ENCODE peak calls at places on chromosomes 16 and 17, in seven cellular contexts. One of them, this sample, is unnamed.
A peak's percentile ranks its signal among the peaks of the same experiment; 100 is the strongest.

GRCh38 chr16:89410794-89411309 is 79.5 kb downstream of the ANKRD11 start:
- DNase-seq in IMR-90: peak; percentile 86
- DNase-seq in H9: no peak
- DNase-seq in mesendoderm: no peak
- DNase-seq in mesenchymal stem cell: peak; percentile 53
- DNase-seq in neuronal stem cell: no peak
- DNase-seq in H1: no peak
- DNase-seq in this sample: no peak

GRCh38 chr16:47247691-47248090 is 103.9 kb upstream of the NETO2 start:
- DNase-seq in IMR-90: no peak
- DNase-seq in H9: no peak
- DNase-seq in mesendoderm: no peak
- DNase-seq in mesenchymal stem cell: no peak
- DNase-seq in neuronal stem cell: no peak
- DNase-seq in H1: no peak
- DNase-seq in this sample: no peak

GRCh38 chr16:80887062-80887461 is 82.7 kb upstream of the CDYL2 start:
- DNase-seq in IMR-90: no peak
- DNase-seq in H9: no peak
- DNase-seq in mesendoderm: no peak
- DNase-seq in mesenchymal stem cell: no peak
- DNase-seq in neuronal stem cell: no peak
- DNase-seq in H1: no peak
- DNase-seq in this sample: no peak

GRCh38 chr16:53664724-53665345 is 38.8 kb downstream of the RPGRIP1L start:
- DNase-seq in IMR-90: peak; percentile 84
- DNase-seq in H9: no peak
- DNase-seq in mesendoderm: no peak
- DNase-seq in mesenchymal stem cell: peak; percentile 47
- DNase-seq in neuronal stem cell: no peak
- DNase-seq in H1: no peak
- DNase-seq in this sample: no peak

GRCh38 chr16:65384441-65384840 is 262.6 kb upstream of the CDH11 start:
- DNase-seq in IMR-90: no peak
- DNase-seq in H9: no peak
- DNase-seq in mesendoderm: peak; percentile 67
- DNase-seq in mesenchymal stem cell: peak; percentile 37
- DNase-seq in neuronal stem cell: no peak
- DNase-seq in H1: no peak
- DNase-seq in this sample: no peak

GRCh38 chr16:70604407-70605283 is 41.7 kb upstream of the IL34 start:
- DNase-seq in IMR-90: no peak
- DNase-seq in H9: no peak
- DNase-seq in mesendoderm: no peak
- DNase-seq in mesenchymal stem cell: no peak
- DNase-seq in neuronal stem cell: no peak
- DNase-seq in H1: no peak
- DNase-seq in this sample: no peak

GRCh38 chr17:49748791-49749190 is 15.1 kb downstream of the FAM117A start:
- DNase-seq in IMR-90: no peak
- DNase-seq in H9: no peak
- DNase-seq in mesendoderm: no peak
- DNase-seq in mesenchymal stem cell: no peak
- DNase-seq in neuronal stem cell: no peak
- DNase-seq in H1: no peak
- DNase-seq in this sample: no peak

GRCh38 chr16:84844561-84845495 is 25.0 kb downstream of the CRISPLD2 start:
- DNase-seq in IMR-90: no peak
- DNase-seq in H9: peak; percentile 64
- DNase-seq in mesendoderm: peak; percentile 46
- DNase-seq in mesenchymal stem cell: no peak
- DNase-seq in neuronal stem cell: peak; percentile 33
- DNase-seq in H1: peak; percentile 56
- DNase-seq in this sample: no peak

GRCh38 chr17:50272711-50273653 is 1.3 kb upstream of the TMEM92 start:
- DNase-seq in IMR-90: peak; percentile 27
- DNase-seq in H9: peak; percentile 85
- DNase-seq in mesendoderm: peak; percentile 62
- DNase-seq in mesenchymal stem cell: peak; percentile 70
- DNase-seq in neuronal stem cell: peak; percentile 75
- DNase-seq in H1: no peak
- DNase-seq in this sample: peak; percentile 9

GRCh38 chr16:30602595-30603277 is 7.5 kb downstream of the ZNF689 start:
- DNase-seq in IMR-90: peak; percentile 37
- DNase-seq in H9: no peak
- DNase-seq in mesendoderm: no peak
- DNase-seq in mesenchymal stem cell: peak; percentile 29
- DNase-seq in neuronal stem cell: no peak
- DNase-seq in H1: no peak
- DNase-seq in this sample: no peak

GRCh38 chr16:66446737-66447136 is 19.6 kb downstream of the BEAN1 start:
- DNase-seq in IMR-90: no peak
- DNase-seq in H9: no peak
- DNase-seq in mesendoderm: no peak
- DNase-seq in mesenchymal stem cell: no peak
- DNase-seq in neuronal stem cell: no peak
- DNase-seq in H1: no peak
- DNase-seq in this sample: peak; percentile 38

GRCh38 chr17:68763551-68763950 is 162.4 kb upstream of the FAM20A start:
- DNase-seq in IMR-90: peak; percentile 40
- DNase-seq in H9: no peak
- DNase-seq in mesendoderm: no peak
- DNase-seq in mesenchymal stem cell: peak; percentile 43
- DNase-seq in neuronal stem cell: no peak
- DNase-seq in H1: no peak
- DNase-seq in this sample: no peak

GRCh38 chr17:38586788-38587187 is 19.0 kb downstream of the SRCIN1 start:
- DNase-seq in IMR-90: no peak
- DNase-seq in H9: no peak
- DNase-seq in mesendoderm: no peak
- DNase-seq in mesenchymal stem cell: no peak
- DNase-seq in neuronal stem cell: no peak
- DNase-seq in H1: no peak
- DNase-seq in this sample: no peak

GRCh38 chr17:38589462-38590114 is 16.2 kb downstream of the SRCIN1 start:
- DNase-seq in IMR-90: no peak
- DNase-seq in H9: no peak
- DNase-seq in mesendoderm: no peak
- DNase-seq in mesenchymal stem cell: no peak
- DNase-seq in neuronal stem cell: no peak
- DNase-seq in H1: no peak
- DNase-seq in this sample: no peak

GRCh38 chr17:38587193-38587592 is 18.6 kb downstream of the SRCIN1 start:
- DNase-seq in IMR-90: no peak
- DNase-seq in H9: no peak
- DNase-seq in mesendoderm: no peak
- DNase-seq in mesenchymal stem cell: no peak
- DNase-seq in neuronal stem cell: no peak
- DNase-seq in H1: no peak
- DNase-seq in this sample: no peak

GRCh38 chr17:38588775-38589174 is 17.0 kb downstream of the SRCIN1 start:
- DNase-seq in IMR-90: no peak
- DNase-seq in H9: no peak
- DNase-seq in mesendoderm: no peak
- DNase-seq in mesenchymal stem cell: no peak
- DNase-seq in neuronal stem cell: no peak
- DNase-seq in H1: no peak
- DNase-seq in this sample: peak; percentile 53

DNA sequence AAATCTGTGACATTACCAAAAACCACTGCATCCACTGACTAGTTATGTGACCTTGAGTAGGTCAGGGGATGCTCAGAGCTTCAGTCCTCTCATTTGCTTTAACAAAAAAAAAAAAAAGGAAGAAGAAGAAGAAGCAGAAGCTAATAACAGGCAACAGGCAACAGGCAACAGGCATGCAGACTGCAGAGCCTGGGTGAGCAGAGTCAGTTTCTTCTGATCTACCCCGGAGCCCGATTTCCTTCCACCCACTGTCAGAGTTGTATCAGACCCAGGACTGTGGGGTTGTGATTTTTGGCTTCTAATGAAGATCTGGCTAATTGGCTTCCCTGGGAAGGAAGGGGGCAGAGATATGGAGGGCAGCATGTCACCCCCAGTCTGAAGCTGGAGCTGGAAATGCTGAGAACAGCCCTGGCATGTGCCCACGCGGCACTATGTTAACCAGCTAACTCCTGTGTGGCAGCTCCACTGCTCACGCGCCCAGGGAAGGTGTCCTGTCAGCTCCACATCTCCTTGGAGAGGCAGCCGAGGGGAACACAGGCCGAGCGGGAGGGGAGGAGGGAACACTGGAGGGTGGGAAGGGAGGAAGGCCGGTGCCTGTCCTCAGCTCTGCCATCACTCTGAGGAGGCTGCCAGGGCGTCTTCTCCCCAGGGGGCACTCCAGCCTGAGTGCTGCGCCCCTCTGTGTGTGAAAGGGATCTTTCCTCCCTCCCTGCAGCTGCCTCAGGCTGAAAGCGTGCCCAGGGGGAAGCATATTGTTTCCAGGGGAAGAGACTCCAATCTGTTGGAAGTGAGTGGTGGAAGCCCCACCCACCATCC is 17.6 kb downstream of the SRCIN1 start:
- DNase-seq in IMR-90: no peak
- DNase-seq in H9: no peak
- DNase-seq in mesendoderm: no peak
- DNase-seq in mesenchymal stem cell: no peak
- DNase-seq in neuronal stem cell: no peak
- DNase-seq in H1: no peak
- DNase-seq in this sample: no peak
- H2BK120ac ChIP-seq in IMR-90: no peak overlapping the region
- H2BK120ac ChIP-seq in H9: no peak overlapping the region
- H2BK120ac ChIP-seq in mesendoderm: no peak overlapping the region
- H2BK120ac ChIP-seq in mesenchymal stem cell: no peak overlapping the region
- H2BK120ac ChIP-seq in neuronal stem cell: no peak overlapping the region
- H2BK120ac ChIP-seq in H1: no peak overlapping the region
- H2BK120ac ChIP-seq in this sample: no peak overlapping the region

GRCh38 chr17:59730268-59730834 is 22.9 kb downstream of the VMP1 start:
- DNase-seq in IMR-90: no peak
- DNase-seq in H9: no peak
- DNase-seq in mesendoderm: no peak
- DNase-seq in mesenchymal stem cell: no peak
- DNase-seq in neuronal stem cell: no peak
- DNase-seq in H1: no peak
- DNase-seq in this sample: no peak

GRCh38 chr17:59723041-59723440 is 15.6 kb downstream of the VMP1 start:
- DNase-seq in IMR-90: no peak
- DNase-seq in H9: no peak
- DNase-seq in mesendoderm: no peak
- DNase-seq in mesenchymal stem cell: no peak
- DNase-seq in neuronal stem cell: no peak
- DNase-seq in H1: no peak
- DNase-seq in this sample: no peak

GRCh38 chr17:59725691-59726090 is 18.2 kb downstream of the VMP1 start:
- DNase-seq in IMR-90: no peak
- DNase-seq in H9: no peak
- DNase-seq in mesendoderm: no peak
- DNase-seq in mesenchymal stem cell: no peak
- DNase-seq in neuronal stem cell: no peak
- DNase-seq in H1: no peak
- DNase-seq in this sample: peak; percentile 54

GRCh38 chr17:59723607-59724006 is 16.2 kb downstream of the VMP1 start:
- DNase-seq in IMR-90: no peak
- DNase-seq in H9: no peak
- DNase-seq in mesendoderm: no peak
- DNase-seq in mesenchymal stem cell: no peak
- DNase-seq in neuronal stem cell: no peak
- DNase-seq in H1: no peak
- DNase-seq in this sample: no peak

DNA sequence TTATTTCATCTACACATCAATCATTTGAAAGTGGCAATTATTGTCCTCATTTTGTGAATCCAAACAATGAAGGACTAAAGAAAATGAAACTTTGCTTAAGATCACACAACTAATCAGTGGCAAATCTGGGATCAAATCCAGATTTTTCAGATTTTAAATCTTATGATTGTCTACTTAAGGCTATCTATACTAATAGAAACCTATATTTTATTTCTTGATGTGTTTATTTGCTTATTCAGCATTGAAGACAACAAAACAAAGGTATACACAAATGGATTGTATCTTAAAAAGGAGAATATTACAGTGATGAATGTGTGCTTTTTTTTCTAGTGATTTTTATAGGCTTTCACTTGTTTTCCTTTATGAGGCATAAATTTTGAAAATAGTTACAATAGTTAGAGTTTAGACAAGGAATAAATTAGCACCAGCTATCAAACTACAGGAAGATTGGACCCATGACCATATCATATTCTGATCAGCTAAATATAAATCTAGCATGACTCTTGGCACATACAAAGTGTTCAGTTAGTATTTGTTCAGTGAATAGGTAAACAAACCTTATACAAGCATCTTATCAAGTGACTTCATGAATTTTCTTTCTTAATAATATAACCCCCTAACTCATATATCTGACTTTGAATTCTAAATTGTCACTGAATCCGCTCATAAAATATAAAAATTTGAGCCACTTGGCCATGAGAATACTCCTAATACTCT is 20.5 kb downstream of the VMP1 start:
- DNase-seq in IMR-90: no peak
- DNase-seq in H9: no peak
- DNase-seq in mesendoderm: no peak
- DNase-seq in mesenchymal stem cell: no peak
- DNase-seq in neuronal stem cell: no peak
- DNase-seq in H1: no peak
- DNase-seq in this sample: no peak
- H2BK5ac ChIP-seq in IMR-90: no peak overlapping the region
- H2BK5ac ChIP-seq in H9: no peak overlapping the region
- H2BK5ac ChIP-seq in mesendoderm: no peak overlapping the region
- H2BK5ac ChIP-seq in mesenchymal stem cell: no peak overlapping the region
- H2BK5ac ChIP-seq in neuronal stem cell: no peak overlapping the region
- H2BK5ac ChIP-seq in H1: no peak overlapping the region
- H2BK5ac ChIP-seq in this sample: no peak overlapping the region

GRCh38 chr16:86872126-86872525 is 293.8 kb downstream of the FOXL1 start:
- DNase-seq in IMR-90: no peak
- DNase-seq in H9: no peak
- DNase-seq in mesendoderm: no peak
- DNase-seq in mesenchymal stem cell: no peak
- DNase-seq in neuronal stem cell: no peak
- DNase-seq in H1: no peak
- DNase-seq in this sample: no peak
- H2BK120ac ChIP-seq in IMR-90: no peak overlapping the region
- H2BK120ac ChIP-seq in H9: no peak overlapping the region
- H2BK120ac ChIP-seq in mesendoderm: no peak overlapping the region
- H2BK120ac ChIP-seq in mesenchymal stem cell: no peak overlapping the region
- H2BK120ac ChIP-seq in neuronal stem cell: no peak overlapping the region
- H2BK120ac ChIP-seq in H1: no peak overlapping the region
- H2BK120ac ChIP-seq in this sample: no peak overlapping the region

GRCh38 chr17:79443026-79443425 is 167.8 kb downstream of the RBFOX3 start:
- DNase-seq in IMR-90: no peak
- DNase-seq in H9: no peak
- DNase-seq in mesendoderm: no peak
- DNase-seq in mesenchymal stem cell: no peak
- DNase-seq in neuronal stem cell: no peak
- DNase-seq in H1: no peak
- DNase-seq in this sample: no peak
- H2BK5ac ChIP-seq in IMR-90: no peak overlapping the region
- H2BK5ac ChIP-seq in H9: no peak overlapping the region
- H2BK5ac ChIP-seq in mesendoderm: no peak overlapping the region
- H2BK5ac ChIP-seq in mesenchymal stem cell: no peak overlapping the region
- H2BK5ac ChIP-seq in neuronal stem cell: no peak overlapping the region
- H2BK5ac ChIP-seq in H1: no peak overlapping the region
- H2BK5ac ChIP-seq in this sample: no peak overlapping the region

GRCh38 chr16:6122401-6122800 is 1024.8 kb upstream of the EEF2KMT start:
- DNase-seq in IMR-90: no peak
- DNase-seq in H9: no peak
- DNase-seq in mesendoderm: no peak
- DNase-seq in mesenchymal stem cell: no peak
- DNase-seq in neuronal stem cell: peak; percentile 58
- DNase-seq in H1: no peak
- DNase-seq in this sample: no peak
- H2BK120ac ChIP-seq in IMR-90: no peak overlapping the region
- H2BK120ac ChIP-seq in H9: no peak overlapping the region
- H2BK120ac ChIP-seq in mesendoderm: no peak overlapping the region
- H2BK120ac ChIP-seq in mesenchymal stem cell: no peak overlapping the region
- H2BK120ac ChIP-seq in neuronal stem cell: no peak overlapping the region
- H2BK120ac ChIP-seq in H1: no peak overlapping the region
- H2BK120ac ChIP-seq in this sample: no peak overlapping the region

This sample was measured in trophoblast cell.